ENCODE peak calls at places on chromosome 3, in six cellular contexts. B, T, M, R, H and P are unnamed samples.

GRCh38 chr3:37293646-37294045 is 119.3 kb upstream of the LRRFIP2 start:
- DNase-seq in B (no peak), T (no peak), M (no peak), R (no peak), H (no peak), P (no peak)

GRCh38 chr3:46298871-46299607 is 54.9 kb upstream of the CCR2 start:
- DNase-seq in B (no peak), T (no peak), M (no peak), R (no peak), H (no peak), P (no peak)

GRCh38 chr3:158709666-158710083 is 22.6 kb downstream of the RARRES1 start:
- DNase-seq in B (no peak), T (no peak), M (no peak), R (no peak), H (no peak), P (no peak)

GRCh38 chr3:32106929-32107362 is 526 bp downstream of the GPD1L start:
- DNase-seq in B (peak), T (no peak), M (no peak), R (peak), H (no peak), P (no peak)

GRCh38 chr3:100419406-100419805 is 18.1 kb downstream of the LNP1 start:
- DNase-seq in B (peak), T (no peak), M (no peak), R (no peak), H (no peak), P (no peak)

GRCh38 chr3:141797167-141797773 is 34.1 kb downstream of the GRK7 start:
- DNase-seq in B (peak), T (no peak), M (no peak), R (peak), H (no peak), P (no peak)

GRCh38 chr3:171836836-171837235 is 6.3 kb upstream of the TMEM212 start:
- DNase-seq in B (no peak), T (no peak), M (no peak), R (no peak), H (no peak), P (no peak)

GRCh38 chr3:146881366-146881765 is 276.2 kb upstream of the PLSCR5 start:
- DNase-seq in B (no peak), T (no peak), M (no peak), R (no peak), H (no peak), P (no peak)

GRCh38 chr3:100416863-100417262 is 15.5 kb downstream of the LNP1 start:
- DNase-seq in B (no peak), T (no peak), M (no peak), R (no peak), H (no peak), P (no peak)

GRCh38 chr3:71650372-71650771 is 66.8 kb upstream of the FOXP1 start:
- DNase-seq in B (no peak), T (no peak), M (no peak), R (no peak), H (no peak), P (no peak)

GRCh38 chr3:126399348-126399730 is 4.6 kb downstream of the CFAP100 start:
- DNase-seq in B (peak), T (no peak), M (no peak), R (no peak), H (peak), P (no peak)

GRCh38 chr3:195697582-195698324 is 23.0 kb upstream of the MUC20 start:
- DNase-seq in B (no peak), T (peak), M (no peak), R (peak), H (no peak), P (no peak)

GRCh38 chr3:21159565-21159950 is 591.5 kb downstream of the ZNF385D start:
- DNase-seq in B (no peak), T (no peak), M (no peak), R (no peak), H (no peak), P (no peak)

GRCh38 chr3:110966966-110967663 is 104.5 kb upstream of the NECTIN3 start:
- DNase-seq in B (no peak), T (no peak), M (no peak), R (no peak), H (no peak), P (no peak)

GRCh38 chr3:64276131-64276530 is 50.9 kb upstream of the PRICKLE2 start:
- DNase-seq in B (no peak), T (no peak), M (no peak), R (no peak), H (no peak), P (no peak)

GRCh38 chr3:9345041-9345440 is 17.8 kb upstream of the THUMPD3 start:
- DNase-seq in B (no peak), T (no peak), M (no peak), R (no peak), H (no peak), P (no peak)

GRCh38 chr3:52845157-52845556 is 10.3 kb upstream of the MUSTN1 start:
- DNase-seq in B (peak), T (no peak), M (peak), R (no peak), H (no peak), P (no peak)

GRCh38 chr3:10173926-10174435 is 9.3 kb downstream of the IRAK2 start:
- DNase-seq in B (peak), T (peak), M (peak), R (no peak), H (no peak), P (no peak)

GRCh38 chr3:189685854-189686253 is 54.7 kb downstream of the TP63 start:
- DNase-seq in B (no peak), T (no peak), M (peak), R (no peak), H (no peak), P (no peak)

GRCh38 chr3:12054245-12054644 is 50.1 kb downstream of the SYN2 start:
- DNase-seq in B (no peak), T (no peak), M (no peak), R (peak), H (no peak), P (no peak)

GRCh38 chr3:27166888-27167287 is 202.3 kb downstream of the NEK10 start:
- DNase-seq in B (no peak), T (no peak), M (no peak), R (peak), H (no peak), P (no peak)

GRCh38 chr3:168714609-168715240 is 619.0 kb upstream of the GOLIM4 start:
- DNase-seq in B (no peak), T (no peak), M (no peak), R (no peak), H (peak), P (no peak)

DNA sequence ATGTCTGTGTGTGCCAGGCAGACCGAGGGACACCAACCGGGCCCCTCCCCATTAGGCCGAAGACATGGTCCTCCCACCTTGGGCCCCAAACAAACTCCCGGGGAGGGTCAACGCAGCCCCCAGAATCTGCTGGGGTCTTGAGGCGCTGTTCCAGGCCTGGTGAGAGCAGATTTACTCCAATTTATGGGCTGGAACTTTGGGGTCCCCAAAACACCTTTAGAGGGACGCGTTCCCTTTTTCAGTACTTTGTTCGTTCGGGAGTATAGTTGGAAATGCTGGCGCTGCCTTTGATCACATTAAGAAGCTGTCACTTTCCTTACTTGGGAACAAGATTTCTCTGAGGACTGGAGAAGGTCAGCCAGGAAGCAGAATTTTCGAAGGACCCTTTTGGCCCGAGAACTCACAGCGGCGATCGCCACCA is 2.3 kb downstream of the GATA2 start:
- DNase-seq in B (no peak), T (no peak), M (no peak), R (no peak), H (no peak), P (no peak)
- H3K4me3 ChIP-seq in B (no peak), T (no peak), M (peak), R (peak), H (no peak), P (peak)

DNA sequence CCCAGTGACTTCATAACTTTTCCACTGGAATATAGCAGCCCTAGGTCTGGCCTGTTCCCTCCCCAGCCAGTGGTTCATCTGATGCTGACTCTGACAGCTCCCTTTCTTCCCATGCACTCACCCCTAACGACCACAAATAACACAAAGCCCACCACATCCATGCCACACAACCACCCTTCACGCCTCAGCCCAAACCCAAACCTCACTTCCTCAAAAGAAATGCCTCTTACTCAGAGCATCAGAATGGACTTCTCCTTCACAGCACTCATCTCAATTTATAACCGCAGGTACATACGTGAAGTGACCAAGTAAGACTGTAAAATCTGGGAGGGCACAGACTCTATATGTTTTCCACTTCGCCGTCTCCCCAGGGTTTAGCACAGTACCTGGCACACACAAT is 1.1 kb downstream of the RBSN start:
- DNase-seq in B (peak), T (no peak), M (no peak), R (no peak), H (peak), P (no peak)
- TF ChIP-seq CTCF in B (no peak), T (no peak), M (no peak), R (no peak), H (no peak), P (no peak)

GRCh38 chr3:132870596-132870995 is 148.4 kb upstream of the NPHP3 start:
- DNase-seq in B (no peak), T (no peak), M (no peak), R (no peak), H (no peak), P (no peak)
- TF ChIP-seq REST in B (no peak), T (no peak), M (no peak), R (no peak), H (no peak), P (no peak)

DNA sequence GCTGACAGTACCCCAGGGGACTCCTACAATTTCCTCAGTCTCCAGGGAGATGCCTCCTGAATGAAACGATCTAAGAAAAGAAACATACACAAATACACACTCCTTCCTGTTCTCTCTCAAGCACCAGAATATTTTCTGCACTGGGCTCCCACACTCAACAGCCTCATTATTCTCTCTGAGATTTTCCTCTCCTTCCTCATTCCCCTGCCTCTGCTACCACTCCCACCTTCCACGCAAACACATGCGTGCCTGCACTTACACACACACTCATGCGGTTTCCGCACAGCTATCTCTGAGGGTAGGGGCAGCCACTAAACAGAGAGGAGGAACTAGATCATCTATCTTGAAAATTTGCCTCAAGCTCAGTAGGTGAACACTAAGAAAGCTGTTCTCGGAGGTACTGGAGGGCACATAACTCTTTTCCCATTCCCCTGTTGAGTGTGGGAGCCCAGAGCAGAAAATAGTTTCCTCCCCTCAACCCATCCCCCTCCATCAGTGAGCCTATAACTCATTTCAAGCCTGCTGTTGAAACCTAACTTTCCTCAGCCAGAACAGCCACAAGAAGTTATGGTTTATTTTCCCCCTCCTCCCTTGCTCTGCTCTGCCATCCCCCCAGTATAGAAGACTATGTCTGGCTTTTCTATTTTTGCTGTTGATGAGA is 30.5 kb upstream of the TIPARP start:
- DNase-seq in B (peak), T (no peak), M (no peak), R (peak), H (peak), P (no peak)
- H3K4me3 ChIP-seq in B (no peak), T (no peak), M (no peak), R (no peak), H (peak), P (no peak)

DNA sequence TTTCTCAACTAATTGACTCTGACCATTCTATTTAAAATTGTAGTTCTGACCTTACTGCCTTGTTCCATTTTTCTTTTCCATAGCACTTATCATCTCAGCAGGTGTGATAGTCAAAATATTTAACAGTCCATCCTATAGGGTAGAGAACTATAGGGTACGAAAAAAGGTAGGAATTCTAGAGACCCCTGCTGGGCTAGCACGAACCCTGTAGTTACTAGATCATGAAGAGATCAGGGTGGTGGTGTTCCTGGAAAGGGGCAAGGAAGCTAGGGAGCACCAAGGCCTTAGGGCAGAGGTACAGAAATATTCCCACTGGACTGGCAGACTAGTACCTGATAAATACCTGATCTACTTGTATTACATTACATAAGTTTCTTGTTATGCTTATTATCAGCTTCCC is 31.9 kb upstream of the XIRP1 start:
- DNase-seq in B (no peak), T (no peak), M (peak), R (no peak), H (no peak), P (no peak)
- TF ChIP-seq CTCF in B (no peak), T (no peak), M (no peak), R (no peak), H (no peak), P (no peak)

DNA sequence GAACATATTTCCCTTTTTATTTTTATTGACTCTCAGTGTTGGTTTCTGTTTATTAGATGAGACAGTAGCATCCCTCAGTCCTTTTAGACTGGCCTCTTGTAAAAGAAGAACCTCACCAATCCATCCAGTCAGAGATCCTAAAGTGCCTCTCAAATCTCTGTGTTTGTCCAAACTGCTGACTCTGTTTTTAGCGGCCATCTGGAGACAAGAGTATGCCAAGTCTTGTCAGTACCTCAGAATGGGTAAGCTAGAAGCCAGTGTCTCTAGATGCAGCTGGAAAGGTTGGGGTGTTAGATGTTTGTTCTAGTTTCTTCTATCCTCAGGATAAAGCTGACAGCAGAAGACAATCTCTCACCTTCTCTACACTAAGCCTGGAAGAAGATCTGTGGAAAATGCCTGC is 537.7 kb upstream of the ZNF385D start:
- DNase-seq in B (no peak), T (no peak), M (no peak), R (no peak), H (no peak), P (no peak)
- TF ChIP-seq REST in B (no peak), T (no peak), M (no peak), R (no peak), H (no peak), P (no peak)

GRCh38 chr3:56680054-56680453 is 3.0 kb downstream of the TASOR start:
- DNase-seq in B (no peak), T (no peak), M (no peak), R (no peak), H (no peak), P (no peak)
- H3K4me3 ChIP-seq in B (no peak), T (no peak), M (no peak), R (no peak), H (peak), P (no peak)

GRCh38 chr3:112675943-112676530 is 35.1 kb upstream of the CCDC80 start:
- DNase-seq in B (no peak), T (no peak), M (no peak), R (no peak), H (no peak), P (no peak)
- TF ChIP-seq CTCF in B (no peak), T (no peak), M (no peak), R (no peak), H (no peak), P (no peak)

GRCh38 chr3:58422756-58423324 is 10.8 kb downstream of the PDHB start:
- DNase-seq in B (no peak), T (peak), M (peak), R (peak), H (no peak), P (no peak)

GRCh38 chr3:58418227-58418626 is 15.4 kb downstream of the PDHB start:
- DNase-seq in B (no peak), T (no peak), M (no peak), R (no peak), H (no peak), P (no peak)

GRCh38 chr3:58421004-58421403 is 12.6 kb downstream of the PDHB start:
- DNase-seq in B (no peak), T (no peak), M (no peak), R (no peak), H (no peak), P (no peak)

GRCh38 chr3:58417075-58417474 is 16.6 kb downstream of the PDHB start:
- DNase-seq in B (no peak), T (no peak), M (no peak), R (no peak), H (no peak), P (no peak)

DNA sequence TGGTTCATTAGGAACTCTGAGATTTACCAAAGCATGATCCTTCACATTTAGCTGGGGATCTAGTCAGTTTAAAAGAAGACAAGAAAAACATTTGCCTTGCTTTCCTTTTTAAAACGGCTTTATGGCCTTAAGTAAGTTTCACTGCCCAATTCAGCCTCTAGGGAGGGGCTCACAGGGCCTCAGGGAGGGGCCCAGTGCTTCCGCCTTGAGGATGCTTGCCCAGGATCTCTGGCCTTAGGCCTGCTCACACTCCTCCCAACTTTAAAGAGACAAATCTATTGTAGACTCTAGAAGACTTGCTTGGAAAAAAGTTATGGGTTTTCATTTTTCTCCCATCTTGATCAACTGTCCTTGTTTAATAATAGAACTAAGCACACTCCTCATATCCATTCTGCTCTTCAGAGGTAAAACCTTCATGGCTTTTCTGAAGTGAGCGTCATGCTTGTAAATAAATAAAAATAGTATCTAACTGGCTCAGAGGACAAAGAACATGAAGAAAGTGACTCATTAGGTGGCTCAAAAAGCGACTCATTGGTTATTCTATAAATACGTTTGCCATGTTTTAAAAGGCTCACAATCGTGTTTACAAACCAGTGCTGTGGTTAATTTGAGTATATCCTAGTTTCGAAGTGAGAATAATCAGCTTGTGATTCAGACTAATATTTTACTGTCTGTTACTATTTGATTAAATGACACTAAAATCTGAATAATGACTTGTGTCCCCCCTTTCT is 13.7 kb downstream of the PDHB start:
- DNase-seq in B (no peak), T (no peak), M (no peak), R (no peak), H (peak), P (no peak)
- TF ChIP-seq REST in B (no peak), T (no peak), M (no peak), R (no peak), H (no peak), P (no peak)